ENCODE peak calls at places on chromosomes 13 and 19, in nine cellular contexts. L, N, A, Z, P, W, Y, O and U are unnamed samples.

GRCh38 chr13:78194904-78195639 is 276.4 kb upstream of the EDNRB start:
- DNase-seq in O (no peak), A (no peak), L (no peak), Y (no peak), W (no peak), N (no peak), Z (no peak), P (no peak), U (no peak)

GRCh38 chr19:45050036-45050435 is 11.2 kb downstream of the CLASRP start:
- DNase-seq in Y (no peak), A (no peak), N (no peak), P (no peak), O (no peak), Z (no peak), W (no peak), L (no peak), U (no peak)

GRCh38 chr13:70527553-70527952 is 419.3 kb upstream of the KLHL1 start:
- DNase-seq in Z (no peak), O (no peak), L (no peak), A (peak; percentile 58), P (no peak), N (peak; percentile 79), Y (no peak), W (no peak), U (no peak)

GRCh38 chr13:45242070-45242469 is 41.2 kb upstream of the KCTD4 start:
- DNase-seq in A (peak; percentile 61), Y (no peak), W (no peak), Z (peak; percentile 10), P (no peak), O (no peak), N (peak; percentile 4), L (no peak), U (no peak)

GRCh38 chr19:55688422-55689218 is 13.6 kb downstream of the EPN1 start:
- DNase-seq in L (peak; percentile 28), Y (peak; percentile 18), A (no peak), N (no peak), O (peak; percentile 61), W (no peak), Z (no peak), P (no peak), U (no peak)

GRCh38 chr13:22061806-22062391 is 391.0 kb downstream of the FGF9 start:
- DNase-seq in W (no peak), O (no peak), A (no peak), N (no peak), Z (no peak), Y (peak; percentile 57), P (no peak), L (no peak), U (no peak)

GRCh38 chr13:44440046-44440608 is 66.5 kb downstream of the SERP2 start:
- DNase-seq in A (no peak), L (no peak), O (no peak), W (no peak), N (no peak), Y (no peak), P (no peak), Z (no peak), U (no peak)

GRCh38 chr19:53034054-53034453 is 10.5 kb upstream of the ERVV-2 start:
- DNase-seq in N (no peak), O (no peak), L (no peak), P (no peak), Z (no peak), A (no peak), Y (no peak), W (no peak), U (no peak)

GRCh38 chr13:100854091-100854490 is 179.5 kb upstream of the TMTC4 start:
- DNase-seq in L (peak; percentile 8), A (no peak), P (no peak), N (no peak), W (no peak), Y (no peak), O (no peak), Z (no peak), U (no peak)

GRCh38 chr13:111395511-111396393 is 75.3 kb downstream of the TEX29 start:
- DNase-seq in A (no peak), Z (no peak), Y (no peak), P (no peak), N (no peak), L (no peak), W (no peak), O (peak; percentile 25), U (no peak)

GRCh38 chr13:100542546-100543156 is 45.9 kb downstream of the GGACT start:
- DNase-seq in N (peak; percentile 27), O (no peak), A (peak; percentile 80), Z (peak; percentile 9), L (no peak), Y (peak; percentile 41), W (no peak), P (no peak), U (no peak)

GRCh38 chr19:19485161-19485997 is 30.0 kb downstream of the TSSK6 start:
- DNase-seq in A (peak; percentile 7), O (no peak), P (no peak), N (no peak), L (no peak), Z (no peak), Y (no peak), W (no peak), U (no peak)

GRCh38 chr19:29367701-29368306 is 154.9 kb upstream of the UQCRFS1 start:
- DNase-seq in W (no peak), Y (no peak), N (no peak), Z (no peak), L (no peak), O (no peak), P (no peak), A (no peak), U (no peak)

GRCh38 chr13:43348397-43348796 is 325.0 kb downstream of the DNAJC15 start:
- DNase-seq in A (no peak), L (no peak), P (no peak), Z (no peak), N (no peak), Y (no peak), O (no peak), W (no peak), U (no peak)

GRCh38 chr13:33624740-33625139 is 193.2 kb upstream of the RFC3 start:
- DNase-seq in A (no peak), L (no peak), Z (no peak), Y (no peak), O (no peak), P (no peak), N (no peak), W (no peak), U (no peak)

GRCh38 chr13:108933061-108933460 is 303.6 kb downstream of the MYO16 start:
- DNase-seq in L (no peak), Y (no peak), Z (no peak), P (no peak), O (no peak), N (no peak), A (no peak), W (no peak), U (no peak)

GRCh38 chr13:87259479-87260083 is 411.6 kb upstream of the SLITRK5 start:
- DNase-seq in W (no peak), N (no peak), L (peak; percentile 41), P (no peak), A (peak; percentile 2), Z (peak; percentile 3), Y (no peak), O (no peak), U (no peak)